ENCODE peak calls at places on chromosomes 13 and 19, in eight cellular contexts. X is mucosa of descending colon, J is cardiac muscle cell, R is nucleus accumbens, N is mesendoderm, F is AG04450, I is COLO829, T is cortex of kidney. Z is an unnamed sample.
A peak's percentile ranks its signal among the peaks of the same experiment; 100 is the strongest.

GRCh38 chr13:48222358-48223015 is 10.5 kb upstream of the ITM2B start:
- DNase-seq in X (no peak), J (no peak), R (no peak), N (no peak), F (no peak), I (no peak), T (no peak), Z (no peak)

GRCh38 chr19:55116232-55117062 is 990 bp downstream of the PPP1R12C start:
- DNase-seq in X (peak; percentile 62), J (no peak), R (peak; percentile 28), N (peak; percentile 64), F (no peak), I (peak; percentile 70), T (no peak), Z (no peak)

GRCh38 chr19:47661161-47661560 is 52.1 kb upstream of the EHD2 start:
- DNase-seq in X (no peak), J (no peak), R (no peak), N (no peak), F (no peak), I (no peak), T (no peak), Z (no peak)

GRCh38 chr13:24153979-24154378 is 6.5 kb upstream of the SPATA13 start:
- DNase-seq in X (no peak), J (no peak), R (no peak), N (no peak), F (no peak), I (no peak), T (no peak), Z (no peak)

GRCh38 chr19:2524840-2525723 is 49.2 kb downstream of the GADD45B start:
- DNase-seq in X (no peak), J (no peak), R (no peak), N (peak; percentile 72), F (no peak), I (no peak), T (no peak), Z (peak; percentile 63)

GRCh38 chr13:80877944-80878241 is 537.0 kb upstream of the SPRY2 start:
- DNase-seq in X (no peak), J (no peak), R (no peak), N (no peak), F (no peak), I (no peak), T (no peak), Z (no peak)

GRCh38 chr13:25732146-25732865 is 319.5 kb downstream of the SHISA2 start:
- DNase-seq in X (no peak), J (no peak), R (no peak), N (no peak), F (no peak), I (no peak), T (no peak), Z (no peak)

GRCh38 chr19:3544742-3545668 is 6.0 kb downstream of the TEKTIP1 start:
- DNase-seq in X (peak; percentile 84), J (peak; percentile 55), R (peak; percentile 85), N (peak; percentile 70), F (no peak), I (peak; percentile 50), T (no peak), Z (peak; percentile 83)

GRCh38 chr19:1066251-1066747 is 668 bp upstream of the ARHGAP45 start:
- DNase-seq in X (peak; percentile 21), J (peak; percentile 84), R (no peak), N (peak; percentile 78), F (no peak), I (no peak), T (no peak), Z (peak; percentile 69)

GRCh38 chr13:27971776-27972618 is 2.9 kb upstream of the CDX2 start:
- DNase-seq in X (no peak), J (no peak), R (no peak), N (no peak), F (no peak), I (no peak), T (no peak), Z (no peak)

GRCh38 chr19:18351544-18351943 is 11.1 kb downstream of the PGPEP1 start:
- DNase-seq in X (no peak), J (no peak), R (no peak), N (no peak), F (no peak), I (no peak), T (no peak), Z (no peak)

GRCh38 chr13:28337196-28338045 is 157.5 kb downstream of the FLT1 start:
- DNase-seq in X (no peak), J (no peak), R (no peak), N (no peak), F (no peak), I (peak; percentile 89), T (no peak), Z (no peak)

GRCh38 chr13:45584816-45585215 is 30.7 kb downstream of the ERICH6B start:
- DNase-seq in X (peak; percentile 2), J (peak; percentile 11), R (no peak), N (peak; percentile 56), F (no peak), I (no peak), T (no peak), Z (peak; percentile 30)

GRCh38 chr19:47004012-47004465 is 15.6 kb upstream of the NPAS1 start:
- DNase-seq in X (no peak), J (no peak), R (no peak), N (no peak), F (no peak), I (no peak), T (no peak), Z (no peak)

GRCh38 chr19:28523619-28524018 is 689.3 kb downstream of the UQCRFS1 start:
- DNase-seq in X (no peak), J (no peak), R (no peak), N (no peak), F (no peak), I (no peak), T (no peak), Z (no peak)

GRCh38 chr13:73765651-73766384 is 368.4 kb downstream of the KLF12 start:
- DNase-seq in X (peak; percentile 88), J (peak; percentile 93), R (peak; percentile 33), N (peak; percentile 95), F (no peak), I (peak; percentile 43), T (no peak), Z (peak; percentile 15)

GRCh38 chr19:48925240-48925843 is 8.2 kb upstream of the DHDH start:
- DNase-seq in X (no peak), J (no peak), R (no peak), N (peak; percentile 26), F (peak; percentile 69), I (no peak), T (no peak), Z (no peak)

GRCh38 chr13:101178394-101178793 is 237.9 kb downstream of the NALCN start:
- DNase-seq in X (no peak), J (no peak), R (no peak), N (no peak), F (peak; percentile 20), I (no peak), T (no peak), Z (no peak)

GRCh38 chr13:79833972-79834371 is 353.0 kb downstream of the NDFIP2 start:
- DNase-seq in X (no peak), J (no peak), R (no peak), N (no peak), F (no peak), I (no peak), T (no peak), Z (no peak)

GRCh38 chr19:4557971-4558941 is 1.2 kb downstream of the SEMA6B start:
- DNase-seq in X (peak; percentile 49), J (peak; percentile 50), R (peak; percentile 4), N (peak; percentile 62), F (no peak), I (no peak), T (no peak), Z (no peak)

GRCh38 chr13:113544071-113544891 is 40.3 kb upstream of the TFDP1 start:
- DNase-seq in X (no peak), J (no peak), R (no peak), N (no peak), F (no peak), I (no peak), T (no peak), Z (no peak)

GRCh38 chr13:100254002-100254401 is 165.1 kb downstream of the PCCA start:
- DNase-seq in X (no peak), J (no peak), R (no peak), N (no peak), F (no peak), I (no peak), T (no peak), Z (no peak)

Z was measured in HuH-7.